ENCODE peak calls at places on chromosomes 13 and 19, in eight cellular contexts. K is aorta; P is spleen; T is activated naive CD4-positive, alpha-beta T cell treated with anti-CD3 and anti-CD28 coated beads, Interleukin-2, amount 50 U/mL, for 72 hours; R is lower lobe of right lung; O is stimulated activated CD8-positive, alpha-beta memory T cell treated with anti-CD3 and anti-CD28 coated beads, Interleukin-2, amount 100 ng/mL, for 48 hours; Q is AG09309; C is RWPE2. A is an unnamed sample.

GRCh38 chr13:106536244-106537034 is 977 bp upstream of the EFNB2 start:
- DNase-seq in O (peak; percentile 80), P (peak; percentile 98), K (peak; percentile 99), R (peak; percentile 93), C (peak; percentile 89), T (peak; percentile 90), Q (no peak), A (peak; percentile 86)

GRCh38 chr13:31107109-31107508 is 54.6 kb downstream of the HSPH1 start:
- DNase-seq in T (no peak), K (no peak), Q (no peak), O (no peak), P (no peak), C (no peak), R (no peak), A (no peak)

GRCh38 chr19:33771308-33772101 is 25.2 kb upstream of the KCTD15 start:
- DNase-seq in K (peak; percentile 89), P (peak; percentile 87), T (peak; percentile 86), O (peak; percentile 59), R (peak; percentile 74), C (no peak), Q (no peak), A (peak; percentile 95)

GRCh38 chr13:76903544-76904162 is 17.4 kb upstream of the KCTD12 start:
- DNase-seq in Q (no peak), C (no peak), P (peak; percentile 83), T (peak; percentile 65), O (peak; percentile 51), K (no peak), R (peak; percentile 60), A (no peak)

GRCh38 chr13:110946171-110946570 is 31.3 kb upstream of the ANKRD10 start:
- DNase-seq in Q (no peak), K (no peak), T (no peak), C (no peak), R (no peak), P (no peak), O (no peak), A (no peak)

GRCh38 chr13:24502567-24503375 is 9.8 kb downstream of the PARP4 start:
- DNase-seq in C (peak; percentile 61), Q (no peak), K (no peak), R (no peak), T (no peak), O (no peak), P (no peak), A (no peak)

GRCh38 chr19:42250666-42251531 is 4.0 kb downstream of the ERF start:
- DNase-seq in T (no peak), R (peak; percentile 50), P (peak; percentile 82), K (peak; percentile 84), O (no peak), Q (no peak), C (no peak), A (peak; percentile 21)

GRCh38 chr13:79614519-79614918 is 133.6 kb downstream of the NDFIP2 start:
- DNase-seq in O (no peak), P (no peak), T (no peak), Q (no peak), K (no peak), C (no peak), R (no peak), A (no peak)

GRCh38 chr13:110347535-110348308 is 40.6 kb downstream of the COL4A2 start:
- DNase-seq in P (no peak), T (no peak), O (no peak), R (no peak), C (peak; percentile 95), Q (peak; percentile 31), K (peak; percentile 89), A (peak; percentile 37)

GRCh38 chr19:53865918-53866696 is 1.6 kb upstream of the MYADM start:
- DNase-seq in P (peak; percentile 92), K (peak; percentile 94), R (peak; percentile 85), C (no peak), O (peak; percentile 49), Q (no peak), T (peak; percentile 70), A (peak; percentile 70)

GRCh38 chr19:13215572-13216380 is 65.6 kb downstream of the IER2 start:
- DNase-seq in O (no peak), Q (no peak), R (no peak), P (no peak), C (no peak), T (no peak), K (no peak), A (no peak)

GRCh38 chr13:94583926-94584325 is 12.0 kb downstream of the TGDS start:
- DNase-seq in T (no peak), K (no peak), C (no peak), O (no peak), R (no peak), Q (no peak), P (no peak), A (no peak)

GRCh38 chr13:98468352-98468751 is 108.6 kb downstream of the STK24 start:
- DNase-seq in K (no peak), C (no peak), P (no peak), R (no peak), T (no peak), Q (no peak), O (no peak), A (no peak)

GRCh38 chr13:38979891-38980627 is 10.6 kb downstream of the STOML3 start:
- DNase-seq in R (no peak), T (no peak), O (no peak), Q (no peak), K (no peak), C (no peak), P (no peak), A (no peak)

GRCh38 chr19:57566396-57567256 is 7.0 kb upstream of the ZNF550 start:
- DNase-seq in K (no peak), Q (no peak), C (no peak), P (no peak), O (no peak), R (no peak), T (no peak), A (no peak)

GRCh38 chr19:18320865-18321728 is 1.8 kb downstream of the LSM4 start:
- DNase-seq in C (no peak), Q (no peak), O (no peak), P (no peak), K (no peak), R (peak; percentile 65), T (no peak), A (no peak)

GRCh38 chr19:2148482-2149135 is 2.8 kb downstream of the AP3D1 start:
- DNase-seq in T (no peak), C (no peak), O (no peak), R (no peak), P (no peak), K (no peak), Q (no peak), A (peak; percentile 4)

GRCh38 chr19:861756-862528 is 2.5 kb downstream of the CFD start:
- DNase-seq in T (peak; percentile 63), C (peak; percentile 72), O (peak; percentile 73), Q (no peak), K (no peak), R (peak; percentile 78), P (peak; percentile 88), A (peak; percentile 81)

GRCh38 chr13:65966991-65967451 is 1263.1 kb downstream of the PCDH9 start:
- DNase-seq in C (no peak), P (no peak), K (no peak), T (no peak), R (no peak), O (no peak), Q (no peak), A (no peak)

GRCh38 chr13:35292329-35292728 is 184.2 kb downstream of the MAB21L1 start:
- DNase-seq in C (no peak), T (no peak), R (no peak), K (no peak), P (no peak), O (no peak), Q (no peak), A (no peak)

GRCh38 chr19:13526552-13526951 is 20.3 kb upstream of the CACNA1A start:
- DNase-seq in C (no peak), O (peak; percentile 3), T (peak; percentile 18), P (no peak), K (no peak), R (no peak), Q (no peak), A (no peak)

GRCh38 chr19:56273563-56274117 is 1.1 kb downstream of the EDDM13 start:
- DNase-seq in K (no peak), O (no peak), T (no peak), P (no peak), C (no peak), Q (no peak), R (no peak), A (no peak)

GRCh38 chr19:54420068-54420382 is 4.8 kb downstream of the TTYH1 start:
- DNase-seq in T (no peak), R (no peak), P (no peak), Q (no peak), K (no peak), O (no peak), C (no peak), A (no peak)

GRCh38 chr13:114134111-114134943 is 1.9 kb upstream of the RASA3 start:
- DNase-seq in O (no peak), K (peak; percentile 70), P (peak; percentile 87), T (no peak), R (peak; percentile 43), C (no peak), Q (no peak), A (no peak)

GRCh38 chr13:96421314-96421713 is 331.4 kb downstream of the HS6ST3 start:
- DNase-seq in R (no peak), K (no peak), T (no peak), Q (no peak), C (no peak), P (no peak), O (no peak), A (no peak)

GRCh38 chr13:51397262-51397933 is 55.4 kb downstream of the INTS6 start:
- DNase-seq in P (no peak), T (no peak), K (no peak), O (no peak), Q (peak; percentile 37), R (no peak), C (no peak), A (no peak)

GRCh38 chr19:47713046-47714021 is at the start of gene EHD2:
- DNase-seq in K (peak; percentile 93), T (peak; percentile 70), R (peak; percentile 73), Q (no peak), O (peak; percentile 46), C (no peak), P (peak; percentile 85), A (no peak)

GRCh38 chr19:55440411-55441105 is 2.5 kb downstream of the SHISA7 start:
- DNase-seq in O (peak; percentile 27), K (no peak), R (no peak), Q (no peak), C (no peak), T (no peak), P (no peak), A (no peak)

A was measured in 8988T.